ENCODE peak calls at places on chromosomes 13 and 19, in nine cellular contexts. P, C, M, F, J, G, T, V and S are unnamed samples.

GRCh38 chr13:76672422-76672821 is 213.8 kb downstream of the KCTD12 start:
- DNase-seq in V (peak), T (no peak), J (no peak), M (peak), P (no peak), F (no peak), C (peak), G (no peak), S (peak)

GRCh38 chr13:50801087-50801931 is 42.2 kb downstream of the DLEU7 start:
- DNase-seq in V (peak), G (peak), M (peak), T (peak), C (peak), F (peak), J (peak), P (peak), S (peak)

GRCh38 chr19:40530091-40530901 is 46.4 kb upstream of the SHKBP1 start:
- DNase-seq in J (no peak), V (no peak), F (no peak), C (no peak), M (no peak), T (peak), G (no peak), P (no peak), S (no peak)

GRCh38 chr13:44191504-44192171 is 182.0 kb upstream of the SERP2 start:
- DNase-seq in P (peak), G (peak), F (peak), V (peak), M (peak), C (peak), J (peak), T (peak), S (peak)

GRCh38 chr13:112690242-112690943 is 555 bp downstream of the ATP11A start:
- DNase-seq in C (peak), T (peak), J (no peak), G (no peak), V (peak), M (no peak), F (no peak), P (no peak), S (peak)

GRCh38 chr19:4375620-4376228 is 24.6 kb downstream of the SH3GL1 start:
- DNase-seq in M (no peak), V (peak), T (peak), G (peak), C (peak), F (peak), P (peak), J (no peak), S (peak)

GRCh38 chr19:2540646-2541454 is 64.9 kb downstream of the GADD45B start:
- DNase-seq in G (peak), M (peak), C (peak), V (peak), T (peak), F (peak), P (peak), J (peak), S (peak)

GRCh38 chr19:19613456-19613855 is 5.0 kb downstream of the PBX4 start:
- DNase-seq in V (no peak), F (peak), P (no peak), J (no peak), M (peak), G (no peak), T (no peak), C (peak), S (no peak)

GRCh38 chr13:75220238-75220542 is 261.8 kb downstream of the TBC1D4 start:
- DNase-seq in M (no peak), J (no peak), C (no peak), G (no peak), F (no peak), V (no peak), P (no peak), T (no peak), S (no peak)

GRCh38 chr13:113934576-113934975 is 39.3 kb downstream of the C13orf46 start:
- DNase-seq in G (no peak), F (no peak), V (no peak), P (no peak), T (no peak), C (no peak), J (no peak), M (no peak), S (no peak)

GRCh38 chr19:3691372-3691716 is 8.9 kb downstream of the PIP5K1C start:
- DNase-seq in P (no peak), T (no peak), J (no peak), G (no peak), C (no peak), F (no peak), V (no peak), M (no peak), S (no peak)

GRCh38 chr13:110329798-110330461 is 22.8 kb downstream of the COL4A2 start:
- DNase-seq in G (no peak), J (no peak), C (no peak), F (no peak), P (peak), M (no peak), T (no peak), V (peak), S (no peak)

GRCh38 chr13:110328509-110328908 is 21.4 kb downstream of the COL4A2 start:
- DNase-seq in C (no peak), M (no peak), J (no peak), T (no peak), F (no peak), P (no peak), V (no peak), G (no peak), S (no peak)

GRCh38 chr13:110327036-110327790 is 20.1 kb downstream of the COL4A2 start:
- DNase-seq in F (no peak), M (no peak), C (peak), T (peak), G (no peak), V (no peak), P (peak), J (no peak), S (no peak)

GRCh38 chr13:110330491-110331001 is 23.5 kb downstream of the COL4A2 start:
- DNase-seq in G (no peak), P (peak), J (no peak), C (peak), V (no peak), M (no peak), F (no peak), T (no peak), S (no peak)

DNA sequence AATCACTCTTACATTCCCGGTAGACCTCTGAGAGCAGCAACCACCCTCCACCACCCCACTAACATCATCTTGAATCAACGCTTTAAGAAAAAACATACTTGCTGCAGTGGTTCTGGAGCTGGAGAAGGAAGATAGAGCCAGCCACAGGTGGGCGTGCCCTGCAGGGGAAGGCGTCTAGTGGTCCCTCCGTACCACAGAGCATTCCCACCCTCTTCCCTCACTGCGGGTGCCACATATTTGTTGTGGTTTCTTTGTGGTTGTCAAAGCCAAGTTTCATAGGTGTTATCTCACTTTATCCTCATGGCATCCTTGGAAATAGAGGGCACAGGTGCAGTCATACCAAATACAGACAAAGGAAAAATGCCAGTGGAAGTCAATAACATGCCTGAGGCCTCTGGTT is 22.2 kb downstream of the COL4A2 start:
- DNase-seq in M (no peak), P (peak), V (no peak), T (no peak), G (no peak), J (no peak), F (no peak), C (no peak), S (no peak)
- H3K4me3 ChIP-seq in M (no peak), P (no peak), V (no peak), T (no peak), G (no peak), J (no peak), F (no peak), C (no peak), S (no peak)

GRCh38 chr19:10431943-10432735 is 11.8 kb downstream of the PDE4A start:
- DNase-seq in M (no peak), C (peak), F (no peak), P (no peak), T (peak), G (no peak), J (peak), V (peak), S (no peak)

GRCh38 chr19:10433131-10433536 is 12.8 kb downstream of the PDE4A start:
- DNase-seq in V (no peak), G (no peak), J (no peak), F (no peak), P (no peak), C (no peak), T (no peak), M (no peak), S (no peak)

GRCh38 chr19:10431254-10431942 is 11.1 kb downstream of the PDE4A start:
- DNase-seq in P (no peak), M (no peak), G (no peak), J (peak), F (no peak), T (peak), C (peak), V (no peak), S (no peak)

GRCh38 chr19:10430505-10431253 is 10.3 kb downstream of the PDE4A start:
- DNase-seq in M (no peak), P (no peak), J (peak), G (no peak), T (peak), V (peak), C (peak), F (no peak), S (no peak)

GRCh38 chr19:10432736-10433130 is 12.4 kb downstream of the PDE4A start:
- DNase-seq in J (no peak), T (peak), V (no peak), G (no peak), M (no peak), P (no peak), F (no peak), C (no peak), S (no peak)
- H3K4me3 ChIP-seq in J (no peak), T (peak), V (peak), G (peak), M (no peak), P (peak), F (no peak), C (peak), S (no peak)

GRCh38 chr19:58388175-58388526 is 1.1 kb downstream of the RPS5 start:
- DNase-seq in V (no peak), C (no peak), F (no peak), M (no peak), J (no peak), T (no peak), P (no peak), G (no peak), S (no peak)
- H3K4me3 ChIP-seq in V (peak), C (peak), F (peak), M (peak), J (peak), T (peak), P (peak), G (peak), S (peak)

GRCh38 chr19:35931874-35932202 is 4.3 kb upstream of the LRFN3 start:
- DNase-seq in T (no peak), F (no peak), G (no peak), P (no peak), M (no peak), J (no peak), C (no peak), V (no peak), S (no peak)
- H3K4me3 ChIP-seq in T (peak), F (peak), G (no peak), P (no peak), M (no peak), J (no peak), C (no peak), V (no peak), S (no peak)

GRCh38 chr13:33862006-33862405 is 44.1 kb downstream of the RFC3 start:
- DNase-seq in J (no peak), C (no peak), G (no peak), M (no peak), V (no peak), T (no peak), P (no peak), F (no peak), S (no peak)

GRCh38 chr13:33867472-33867871 is 49.5 kb downstream of the RFC3 start:
- DNase-seq in P (no peak), M (no peak), F (no peak), J (no peak), C (no peak), V (no peak), G (no peak), T (no peak), S (no peak)

GRCh38 chr13:33859691-33860303 is 41.8 kb downstream of the RFC3 start:
- DNase-seq in M (peak), V (no peak), P (no peak), C (no peak), G (peak), J (no peak), F (no peak), T (no peak), S (no peak)

GRCh38 chr13:33865945-33866344 is 48.0 kb downstream of the RFC3 start:
- DNase-seq in P (no peak), J (no peak), G (no peak), V (no peak), M (no peak), T (no peak), C (no peak), F (no peak), S (no peak)

DNA sequence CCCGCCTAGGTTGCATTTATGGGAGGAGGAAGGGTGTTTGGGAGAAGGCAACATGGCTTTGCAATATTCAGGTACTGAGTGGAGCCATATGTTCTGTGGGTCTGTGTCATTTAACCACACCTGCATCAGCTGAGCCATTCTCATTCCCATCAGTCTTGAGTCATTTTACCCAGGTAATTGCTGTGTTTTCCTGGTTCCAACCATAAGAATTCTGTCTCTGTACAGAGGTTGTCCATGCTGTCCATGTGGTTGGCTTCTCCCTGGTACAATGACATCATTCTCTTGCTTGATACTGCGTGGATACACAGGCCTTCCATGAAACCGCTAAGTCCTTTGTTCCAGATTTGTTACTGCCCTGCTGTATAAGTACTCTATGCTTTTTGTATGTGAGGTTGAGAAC is 45.4 kb downstream of the RFC3 start:
- DNase-seq in F (no peak), T (no peak), P (no peak), V (no peak), G (no peak), C (no peak), J (no peak), M (peak), S (no peak)
- H3K4me3 ChIP-seq in F (no peak), T (no peak), P (no peak), V (no peak), G (no peak), C (no peak), J (no peak), M (no peak), S (no peak)

GRCh38 chr19:22527554-22527953 is 105.4 kb upstream of the ZNF98 start:
- DNase-seq in G (no peak), T (no peak), V (no peak), M (no peak), F (no peak), J (no peak), P (no peak), C (no peak), S (no peak)

GRCh38 chr19:22533761-22534160 is 100.4 kb upstream of the ZNF492 start:
- DNase-seq in M (no peak), P (no peak), V (no peak), F (no peak), C (no peak), G (no peak), T (no peak), J (no peak), S (no peak)

GRCh38 chr19:22530042-22530441 is 104.1 kb upstream of the ZNF492 start:
- DNase-seq in P (no peak), J (no peak), F (no peak), C (no peak), T (no peak), G (no peak), V (no peak), M (no peak), S (no peak)

GRCh38 chr19:22528956-22529355 is 105.2 kb upstream of the ZNF492 start:
- DNase-seq in G (no peak), T (no peak), C (no peak), V (no peak), P (no peak), J (no peak), M (no peak), F (no peak), S (no peak)

GRCh38 chr19:22532388-22533310 is 101.5 kb upstream of the ZNF492 start:
- DNase-seq in P (no peak), V (no peak), C (no peak), T (no peak), M (no peak), F (no peak), J (peak), G (no peak), S (no peak)
- H3K4me3 ChIP-seq in P (no peak), V (no peak), C (no peak), T (no peak), M (no peak), F (no peak), J (no peak), G (no peak), S (no peak)

DNA sequence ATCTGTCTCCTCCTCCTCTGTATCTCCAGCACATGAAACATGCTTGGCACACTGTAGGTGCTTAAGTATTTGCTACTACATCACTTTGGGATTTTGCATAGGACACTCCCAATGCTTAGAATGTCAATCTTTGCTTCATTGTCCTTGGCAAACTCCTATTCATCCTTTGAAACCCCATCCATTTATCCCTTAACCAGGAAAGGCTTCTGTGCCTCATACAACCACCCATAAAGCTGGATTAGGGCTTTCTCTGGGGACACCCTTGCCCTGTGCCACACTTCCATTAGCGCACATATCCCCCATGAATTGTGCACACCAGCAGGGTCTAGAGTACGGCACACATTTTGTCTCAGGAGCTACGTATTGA is 5.8 kb upstream of the EPS8L1 start:
- DNase-seq in G (no peak), P (no peak), M (no peak), T (no peak), V (no peak), C (no peak), F (no peak), J (no peak), S (no peak)
- H3K4me3 ChIP-seq in G (no peak), P (no peak), M (no peak), T (peak), V (no peak), C (no peak), F (peak), J (no peak), S (no peak)

GRCh38 chr19:7916137-7916907 is 1.7 kb downstream of the TGFBR3L start:
- DNase-seq in F (no peak), C (no peak), M (no peak), T (peak), V (no peak), P (no peak), J (no peak), G (no peak), S (no peak)
- H3K4me3 ChIP-seq in F (peak), C (peak), M (peak), T (peak), V (peak), P (peak), J (no peak), G (peak), S (peak)

GRCh38 chr13:45416521-45417125 is 1.6 kb downstream of the SLC25A30 start:
- DNase-seq in J (no peak), T (no peak), F (no peak), M (no peak), G (no peak), C (no peak), V (no peak), P (no peak), S (no peak)
- H3K4me3 ChIP-seq in J (peak), T (peak), F (peak), M (peak), G (peak), C (peak), V (peak), P (peak), S (peak)